ENCODE peak calls at places on chromosomes 13 and 19, in four cellular contexts. Z is GM12878, F is H1, W is HepG2. K is an unnamed sample.

GRCh38 chr13:101626925-101627555 is 174.6 kb downstream of the ITGBL1 start:
- DNase-seq in Z (peak), F (no peak), W (no peak), K (no peak)

GRCh38 chr19:17129377-17129776 is 53.8 kb downstream of the MYO9B start:
- DNase-seq in Z (no peak), F (no peak), W (no peak), K (no peak)

GRCh38 chr19:49546825-49547565 is 19.2 kb downstream of the RCN3 start:
- DNase-seq in Z (peak), F (peak), W (peak), K (peak)

GRCh38 chr13:35549481-35549880 is 73.0 kb upstream of the MAB21L1 start:
- DNase-seq in Z (peak), F (no peak), W (peak), K (no peak)

GRCh38 chr19:2032296-2032941 is 16.9 kb upstream of the BTBD2 start:
- DNase-seq in Z (no peak), F (no peak), W (no peak), K (no peak)

GRCh38 chr19:33397536-33398360 is 24.2 kb downstream of the CEBPG start:
- DNase-seq in Z (no peak), F (no peak), W (peak), K (no peak)

GRCh38 chr13:98688373-98688772 is 64.1 kb downstream of the SLC15A1 start:
- DNase-seq in Z (no peak), F (no peak), W (no peak), K (peak)

GRCh38 chr19:48308695-48309586 is 16.4 kb upstream of the EMP3 start:
- DNase-seq in Z (no peak), F (no peak), W (peak), K (no peak)

GRCh38 chr19:9075064-9075964 is 11.5 kb upstream of the OR1M1 start:
- DNase-seq in Z (no peak), F (peak), W (peak), K (peak)

GRCh38 chr13:73421310-73421912 is 362.6 kb downstream of the KLF5 start:
- DNase-seq in Z (no peak), F (no peak), W (no peak), K (no peak)

GRCh38 chr13:50911051-50911690 is 1.6 kb downstream of the RNASEH2B start:
- DNase-seq in Z (no peak), F (no peak), W (peak), K (no peak)

GRCh38 chr19:33235269-33235995 is 9.8 kb upstream of the SLC7A10 start:
- DNase-seq in Z (peak), F (peak), W (peak), K (peak)

GRCh38 chr13:27014406-27015359 is 156.9 kb downstream of the USP12 start:
- DNase-seq in Z (no peak), F (no peak), W (no peak), K (no peak)

GRCh38 chr13:44271031-44271433 is 102.6 kb upstream of the SERP2 start:
- DNase-seq in Z (no peak), F (no peak), W (no peak), K (no peak)

GRCh38 chr19:31863122-31863521 is 482.3 kb upstream of the ZNF507 start:
- DNase-seq in Z (no peak), F (no peak), W (no peak), K (no peak)

GRCh38 chr13:74047925-74048324 is 86.3 kb downstream of the KLF12 start:
- DNase-seq in Z (no peak), F (no peak), W (no peak), K (no peak)

GRCh38 chr13:67128148-67128547 is 102.0 kb downstream of the PCDH9 start:
- DNase-seq in Z (no peak), F (no peak), W (no peak), K (no peak)

GRCh38 chr13:72651196-72651595 is 76.2 kb downstream of the MZT1 start:
- DNase-seq in Z (no peak), F (no peak), W (peak), K (no peak)

GRCh38 chr13:98954313-98954712 is 23.6 kb downstream of the DOCK9 start:
- DNase-seq in Z (no peak), F (no peak), W (no peak), K (peak)

GRCh38 chr13:43493496-43494000 is 293.2 kb downstream of the ENOX1 start:
- DNase-seq in Z (no peak), F (no peak), W (no peak), K (peak)

GRCh38 chr13:30353601-30354000 is 46.2 kb upstream of the KATNAL1 start:
- DNase-seq in Z (no peak), F (no peak), W (no peak), K (no peak)

GRCh38 chr13:42821437-42821836 is 40.1 kb downstream of the FAM216B start:
- DNase-seq in Z (no peak), F (no peak), W (no peak), K (no peak)

GRCh38 chr19:12293771-12294307 is 844 bp downstream of the ZNF44 start:
- DNase-seq in Z (peak), F (peak), W (peak), K (peak)

GRCh38 chr13:30133976-30134375 is 173.4 kb downstream of the KATNAL1 start:
- DNase-seq in Z (no peak), F (no peak), W (no peak), K (no peak)

GRCh38 chr13:31209819-31210209 is 10.0 kb downstream of the B3GLCT start:
- DNase-seq in Z (no peak), F (no peak), W (no peak), K (no peak)

GRCh38 chr19:11091343-11092153 is 2.3 kb downstream of the LDLR start:
- DNase-seq in Z (no peak), F (no peak), W (peak), K (peak)

GRCh38 chr13:50457430-50458393 is 385.8 kb downstream of the DLEU7 start:
- DNase-seq in Z (no peak), F (no peak), W (no peak), K (no peak)

GRCh38 chr13:100439247-100439955 is 149.2 kb downstream of the GGACT start:
- DNase-seq in Z (no peak), F (peak), W (no peak), K (no peak)

GRCh38 chr19:19533826-19534225 is 4.2 kb upstream of the CILP2 start:
- DNase-seq in Z (no peak), F (no peak), W (no peak), K (no peak)

GRCh38 chr19:13072206-13072898 is 30.3 kb downstream of the LYL1 start:
- DNase-seq in Z (no peak), F (no peak), W (no peak), K (no peak)

GRCh38 chr19:16627194-16627927 is 643 bp downstream of the MED26 start:
- DNase-seq in Z (no peak), F (no peak), W (peak), K (no peak)

GRCh38 chr13:93140912-93141311 is 85.7 kb upstream of the GPC6 start:
- DNase-seq in Z (no peak), F (no peak), W (no peak), K (no peak)

GRCh38 chr13:89900104-89900760 is 1447.3 kb upstream of the MIR17HG start:
- DNase-seq in Z (no peak), F (no peak), W (peak), K (no peak)

GRCh38 chr19:10768936-10769335 is 51.1 kb downstream of the DNM2 start:
- DNase-seq in Z (no peak), F (no peak), W (no peak), K (no peak)

GRCh38 chr13:88675997-88676396 is 1004.8 kb downstream of the SLITRK5 start:
- DNase-seq in Z (no peak), F (no peak), W (no peak), K (no peak)

GRCh38 chr19:18865973-18866799 is 29.8 kb downstream of the CERS1 start:
- DNase-seq in Z (no peak), F (no peak), W (peak), K (peak)

GRCh38 chr19:367561-367960 is 23.0 kb upstream of the MIER2 start:
- DNase-seq in Z (no peak), F (no peak), W (no peak), K (no peak)

GRCh38 chr19:46000497-46001246 is 5.4 kb downstream of the CCDC61 start:
- DNase-seq in Z (no peak), F (no peak), W (no peak), K (no peak)

GRCh38 chr19:46002678-46003275 is 7.5 kb downstream of the CCDC61 start:
- DNase-seq in Z (no peak), F (no peak), W (no peak), K (no peak)

GRCh38 chr19:46009530-46010510 is 13.0 kb downstream of the PGLYRP1 start:
- DNase-seq in Z (no peak), F (no peak), W (peak), K (peak)

GRCh38 chr19:46006411-46006810 is 11.1 kb downstream of the CCDC61 start:
- DNase-seq in Z (no peak), F (no peak), W (no peak), K (no peak)
- TF ChIP-seq SUZ12 in Z (no peak), F (no peak), W (no peak), K (no peak)

GRCh38 chr13:28034256-28034655 is 45.8 kb upstream of the URAD start:
- DNase-seq in Z (no peak), F (no peak), W (no peak), K (no peak)

GRCh38 chr13:28031929-28032328 is 43.4 kb upstream of the URAD start:
- DNase-seq in Z (no peak), F (no peak), W (no peak), K (no peak)

GRCh38 chr13:28035146-28035782 is 46.8 kb upstream of the URAD start:
- DNase-seq in Z (no peak), F (no peak), W (no peak), K (no peak)

GRCh38 chr13:28040977-28041376 is 52.5 kb upstream of the URAD start:
- DNase-seq in Z (no peak), F (no peak), W (no peak), K (no peak)

GRCh38 chr13:28037399-28037798 is 48.9 kb upstream of the URAD start:
- DNase-seq in Z (no peak), F (no peak), W (no peak), K (no peak)
- TF ChIP-seq YY1 in Z (no peak), F (no peak), W (no peak), K (no peak)

DNA sequence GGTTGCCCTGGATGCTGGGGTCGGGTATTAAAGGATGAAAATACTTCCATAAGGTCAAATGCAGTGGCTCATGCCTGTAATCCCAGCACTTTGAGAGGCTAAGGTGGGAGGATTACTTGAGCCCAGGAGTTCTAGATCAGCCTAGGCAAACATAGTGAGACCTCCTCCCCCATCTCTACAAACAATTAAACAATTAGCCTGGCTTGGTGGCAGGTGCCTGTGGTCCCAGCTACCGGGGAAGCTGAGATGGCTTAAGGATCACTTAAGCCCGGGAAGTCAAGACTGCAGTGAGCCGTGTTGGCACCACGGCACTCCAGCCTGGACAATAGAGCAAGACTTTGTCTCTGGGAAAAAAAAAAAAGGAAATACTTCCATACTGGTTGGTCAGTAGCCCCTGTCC is 1.5 kb downstream of the KLK11 start:
- DNase-seq in Z (no peak), F (no peak), W (no peak), K (no peak)
- TF ChIP-seq ZNF274 in Z (no peak), F (no peak), W (no peak), K (no peak)

DNA sequence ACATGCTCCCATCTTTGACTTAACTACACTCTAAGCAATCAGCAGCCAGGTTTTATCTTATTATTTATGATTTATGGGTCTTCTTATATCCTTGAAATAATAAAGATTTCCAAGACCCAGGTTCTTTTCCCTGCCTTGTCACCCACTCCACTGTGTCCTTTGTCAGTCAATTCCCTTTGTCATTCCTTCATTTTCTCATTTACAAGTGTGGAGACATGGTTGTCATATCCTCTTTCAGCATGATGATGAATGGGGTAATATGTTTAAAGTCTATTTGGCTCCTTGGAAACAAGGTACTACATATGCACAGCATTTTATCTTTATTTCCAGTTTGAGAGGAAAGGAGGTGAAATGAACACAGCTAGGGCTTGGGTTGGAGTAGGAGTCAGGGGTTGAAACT is 521.8 kb downstream of the LMO7 start:
- DNase-seq in Z (no peak), F (no peak), W (no peak), K (no peak)
- TF ChIP-seq SUZ12 in Z (no peak), F (no peak), W (no peak), K (no peak)

DNA sequence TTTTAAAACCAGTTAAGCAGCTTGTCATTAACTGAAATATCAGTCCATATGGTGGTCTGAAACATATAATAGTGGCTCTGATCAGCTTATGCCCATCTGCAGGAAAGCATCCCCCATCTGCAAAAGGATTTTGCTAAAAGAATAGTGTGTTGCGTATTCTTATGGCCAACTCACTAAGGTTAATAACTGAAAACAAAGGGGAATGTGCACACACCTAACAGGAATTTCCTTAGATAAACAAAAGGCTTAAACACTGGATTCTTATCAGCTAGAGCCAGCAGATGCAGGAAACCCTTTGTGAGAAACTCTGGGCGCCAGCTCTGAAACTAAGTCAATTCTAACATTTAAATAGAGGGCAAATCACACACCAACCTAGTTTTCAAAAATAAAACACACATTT is 22.1 kb downstream of the VPS36 start:
- DNase-seq in Z (no peak), F (no peak), W (peak), K (no peak)
- TF ChIP-seq YY1 in Z (no peak), F (no peak), W (no peak), K (no peak)

GRCh38 chr13:21124853-21125252 is 51.5 kb downstream of the SKA3 start:
- DNase-seq in Z (no peak), F (no peak), W (peak), K (no peak)
- TF ChIP-seq ZNF274 in Z (no peak), F (no peak), W (no peak), K (no peak)

GRCh38 chr19:37954421-37954874 is 47.4 kb downstream of the SIPA1L3 start:
- DNase-seq in Z (no peak), F (no peak), W (no peak), K (no peak)

GRCh38 chr19:37955986-37956385 is 49.0 kb downstream of the SIPA1L3 start:
- DNase-seq in Z (no peak), F (no peak), W (no peak), K (no peak)

GRCh38 chr19:37951816-37952210 is 44.8 kb downstream of the SIPA1L3 start:
- DNase-seq in Z (no peak), F (no peak), W (no peak), K (no peak)

GRCh38 chr19:37953125-37953524 is 46.1 kb downstream of the SIPA1L3 start:
- DNase-seq in Z (no peak), F (no peak), W (no peak), K (no peak)

GRCh38 chr19:37953576-37954303 is 46.7 kb downstream of the SIPA1L3 start:
- DNase-seq in Z (no peak), F (no peak), W (no peak), K (no peak)
- TF ChIP-seq SUZ12 in Z (no peak), F (no peak), W (no peak), K (no peak)